ENCODE peak calls at places on chromosome 10, in eight cellular contexts. H is stimulated activated CD8-positive, alpha-beta memory T cell treated with anti-CD3 and anti-CD28 coated beads, Interleukin-15, amount 100 ng/mL, for 4 hours; C is activated T-cell treated with anti-CD3 and anti-CD28 coated beads, Interleukin-2, amount 50 U/mL, for 48 hours; U is GM12891; L is DMS153; T is effector memory CD4-positive, alpha-beta T cell; K is activated CD4-positive, CD25-positive, alpha-beta regulatory T cell; N is hepatic stellate cell. V is an unnamed sample.

GRCh38 chr10:14812271-14812670 is 25.6 kb downstream of the CDNF start:
- DNase-seq in H (no peak), C (no peak), U (no peak), L (no peak), T (no peak), K (no peak), N (no peak), V (no peak)

GRCh38 chr10:129963831-129964501 is at the start of gene EBF3:
- DNase-seq in H (no peak), C (peak), U (no peak), L (peak), T (peak), K (no peak), N (peak), V (no peak)

GRCh38 chr10:84715911-84716310 is 387.5 kb downstream of the CCSER2 start:
- DNase-seq in H (no peak), C (peak), U (peak), L (no peak), T (no peak), K (no peak), N (peak), V (no peak)

GRCh38 chr10:113958631-113959382 is 84.9 kb upstream of the ADRB1 start:
- DNase-seq in H (no peak), C (no peak), U (no peak), L (peak), T (no peak), K (no peak), N (peak), V (no peak)

GRCh38 chr10:33487014-33487776 is 152.7 kb upstream of the NRP1 start:
- DNase-seq in H (no peak), C (no peak), U (peak), L (no peak), T (no peak), K (no peak), N (peak), V (no peak)

GRCh38 chr10:114821915-114822770 is 563 bp downstream of the FHIP2A start:
- DNase-seq in H (no peak), C (peak), U (peak), L (no peak), T (peak), K (peak), N (no peak), V (peak)

GRCh38 chr10:62788861-62789467 is 15.6 kb upstream of the ADO start:
- DNase-seq in H (no peak), C (no peak), U (no peak), L (no peak), T (no peak), K (no peak), N (peak), V (no peak)

GRCh38 chr10:43398939-43399871 is 9.8 kb downstream of the HNRNPF start:
- DNase-seq in H (no peak), C (no peak), U (no peak), L (no peak), T (no peak), K (no peak), N (peak), V (no peak)

GRCh38 chr10:51892965-51893658 is 193.7 kb upstream of the CSTF2T start:
- DNase-seq in H (no peak), C (no peak), U (no peak), L (no peak), T (no peak), K (no peak), N (no peak), V (no peak)

GRCh38 chr10:68212721-68213352 is 19.1 kb downstream of the ATOH7 start:
- DNase-seq in H (no peak), C (no peak), U (no peak), L (no peak), T (no peak), K (no peak), N (peak), V (no peak)

GRCh38 chr10:92689663-92690210 is at the start of gene HHEX:
- DNase-seq in H (no peak), C (no peak), U (peak), L (peak), T (no peak), K (no peak), N (peak), V (peak)

GRCh38 chr10:56763090-56763489 is 402.0 kb upstream of the ZWINT start:
- DNase-seq in H (no peak), C (no peak), U (no peak), L (no peak), T (no peak), K (no peak), N (no peak), V (no peak)

GRCh38 chr10:76185476-76186255 is 754.2 kb downstream of the LRMDA start:
- DNase-seq in H (no peak), C (no peak), U (no peak), L (no peak), T (no peak), K (no peak), N (no peak), V (no peak)

GRCh38 chr10:125035136-125035535 is 93.2 kb downstream of the ZRANB1 start:
- DNase-seq in H (no peak), C (no peak), U (no peak), L (no peak), T (no peak), K (no peak), N (peak), V (no peak)

GRCh38 chr10:102668312-102669110 is 24.2 kb downstream of the TRIM8 start:
- DNase-seq in H (no peak), C (no peak), U (no peak), L (no peak), T (no peak), K (no peak), N (no peak), V (no peak)

GRCh38 chr10:89086801-89087513 is 96.4 kb downstream of the FAS start:
- DNase-seq in H (no peak), C (peak), U (no peak), L (no peak), T (no peak), K (no peak), N (peak), V (no peak)

GRCh38 chr10:125162181-125162906 is 2.0 kb upstream of the CTBP2 start:
- DNase-seq in H (no peak), C (no peak), U (no peak), L (no peak), T (no peak), K (no peak), N (no peak), V (no peak)

GRCh38 chr10:103966671-103967432 is at the start of gene SLK:
- DNase-seq in H (peak), C (peak), U (peak), L (peak), T (peak), K (peak), N (peak), V (peak)

GRCh38 chr10:60044221-60044620 is 137.9 kb upstream of the CCDC6 start:
- DNase-seq in H (no peak), C (no peak), U (no peak), L (no peak), T (no peak), K (no peak), N (peak), V (no peak)

GRCh38 chr10:24229909-24230308 is 21.0 kb downstream of the KIAA1217 start:
- DNase-seq in H (no peak), C (no peak), U (no peak), L (no peak), T (no peak), K (no peak), N (no peak), V (no peak)

GRCh38 chr10:51389415-51390342 is 309.7 kb downstream of the CSTF2T start:
- DNase-seq in H (no peak), C (peak), U (peak), L (no peak), T (peak), K (no peak), N (peak), V (peak)

GRCh38 chr10:98636921-98637329 is 190.2 kb upstream of the HPS1 start:
- DNase-seq in H (no peak), C (no peak), U (no peak), L (no peak), T (no peak), K (no peak), N (no peak), V (no peak)

GRCh38 chr10:68139451-68140272 is 30.4 kb downstream of the MYPN start:
- DNase-seq in H (no peak), C (no peak), U (no peak), L (no peak), T (no peak), K (no peak), N (no peak), V (no peak)

GRCh38 chr10:133294189-133294588 is 14.5 kb downstream of the TUBGCP2 start:
- DNase-seq in H (no peak), C (no peak), U (no peak), L (no peak), T (no peak), K (no peak), N (no peak), V (no peak)

GRCh38 chr10:32109603-32110002 is 53.4 kb upstream of the KIF5B start:
- DNase-seq in H (no peak), C (no peak), U (no peak), L (no peak), T (no peak), K (no peak), N (no peak), V (no peak)

GRCh38 chr10:60981012-60981411 is 37.0 kb upstream of the RHOBTB1 start:
- DNase-seq in H (no peak), C (no peak), U (no peak), L (no peak), T (no peak), K (no peak), N (no peak), V (no peak)

GRCh38 chr10:24854256-24854655 is 98.2 kb downstream of the PRTFDC1 start:
- DNase-seq in H (no peak), C (no peak), U (no peak), L (no peak), T (no peak), K (no peak), N (no peak), V (no peak)

GRCh38 chr10:30284860-30285594 is 64.1 kb downstream of the MTPAP start:
- DNase-seq in H (no peak), C (no peak), U (no peak), L (no peak), T (no peak), K (no peak), N (peak), V (no peak)

GRCh38 chr10:49606981-49607535 is 3.1 kb upstream of the SLC18A3 start:
- DNase-seq in H (peak), C (peak), U (peak), L (no peak), T (peak), K (peak), N (peak), V (no peak)

GRCh38 chr10:23404461-23404980 is 34.4 kb upstream of the OTUD1 start:
- DNase-seq in H (no peak), C (no peak), U (no peak), L (no peak), T (no peak), K (no peak), N (no peak), V (no peak)

GRCh38 chr10:92832998-92833642 is 15.2 kb upstream of the EXOC6 start:
- DNase-seq in H (no peak), C (no peak), U (no peak), L (no peak), T (no peak), K (no peak), N (no peak), V (no peak)

GRCh38 chr10:3652886-3653285 is 132.1 kb downstream of the KLF6 start:
- DNase-seq in H (no peak), C (peak), U (no peak), L (no peak), T (no peak), K (no peak), N (peak), V (no peak)

GRCh38 chr10:102429468-102429867 is 2.9 kb downstream of the CUEDC2 start:
- DNase-seq in H (no peak), C (no peak), U (no peak), L (no peak), T (no peak), K (no peak), N (no peak), V (no peak)

GRCh38 chr10:5547684-5547933 is 22.8 kb downstream of the CALML3 start:
- DNase-seq in H (no peak), C (no peak), U (no peak), L (no peak), T (no peak), K (no peak), N (no peak), V (no peak)

GRCh38 chr10:6737758-6738463 is 157.8 kb upstream of the PRKCQ start:
- DNase-seq in H (no peak), C (no peak), U (no peak), L (no peak), T (no peak), K (no peak), N (no peak), V (no peak)

GRCh38 chr10:102152545-102152890 is 329 bp downstream of the NOLC1 start:
- DNase-seq in H (peak), C (no peak), U (no peak), L (no peak), T (no peak), K (no peak), N (no peak), V (no peak)

GRCh38 chr10:22258471-22258870 is 40.7 kb upstream of the EBLN1 start:
- DNase-seq in H (no peak), C (no peak), U (no peak), L (no peak), T (no peak), K (no peak), N (no peak), V (no peak)